ENCODE peak calls at places on chromosomes 11 and 22, in seven cellular contexts. X is foreskin fibroblast; R is EH; U is pons; G is NCI-H1694 treated with DMSO at 0.1 percent for 48 hours; O is stimulated activated CD4-positive, alpha-beta T cell treated with anti-CD3 and anti-CD28 coated beads, Interleukin-4, amount 100 ng/mL, for 48 hours; H is stimulated activated naive CD8-positive, alpha-beta T cell treated with anti-CD3 and anti-CD28 coated beads, Interleukin-15, Interleukin-2, amounts not matched to agents 100 U/mL and 50 U/mL, for 24 hours. N is an unnamed sample.
A peak's percentile ranks its signal among the peaks of the same experiment; 100 is the strongest.

GRCh38 chr11:2375341-2375853 is 1.7 kb upstream of the CD81 start:
- DNase-seq in O (no peak), R (no peak), X (no peak), H (no peak), G (no peak), U (no peak), N (no peak)

GRCh38 chr11:35061516-35062440 is 77.2 kb upstream of the CD44 start:
- DNase-seq in U (no peak), O (no peak), G (no peak), R (peak; percentile 27), H (no peak), X (no peak), N (no peak)

GRCh38 chr22:33447733-33448132 is 389.6 kb upstream of the SYN3 start:
- DNase-seq in H (no peak), R (no peak), X (no peak), U (no peak), O (no peak), G (peak; percentile 38), N (no peak)

GRCh38 chr11:9605742-9606141 is 32.3 kb downstream of the WEE1 start:
- DNase-seq in R (no peak), H (no peak), O (no peak), G (no peak), U (no peak), X (no peak), N (no peak)

GRCh38 chr11:93169950-93170561 is 27.7 kb downstream of the SLC36A4 start:
- DNase-seq in O (no peak), R (peak; percentile 53), U (peak; percentile 34), H (no peak), G (no peak), X (peak; percentile 7), N (no peak)

GRCh38 chr11:63931045-63931444 is 7.8 kb upstream of the NAA40 start:
- DNase-seq in G (no peak), R (no peak), X (no peak), O (no peak), H (no peak), U (no peak), N (no peak)

GRCh38 chr11:120578591-120579154 is 67.1 kb downstream of the GRIK4 start:
- DNase-seq in G (no peak), X (no peak), R (no peak), O (no peak), U (no peak), H (no peak), N (no peak)

GRCh38 chr11:662689-663274 is 25.7 kb downstream of the DRD4 start:
- DNase-seq in X (peak; percentile 46), R (peak; percentile 70), G (no peak), O (peak; percentile 27), U (peak; percentile 48), H (peak; percentile 54), N (peak; percentile 84)

GRCh38 chr11:9276571-9276970 is 11.4 kb upstream of the DENND5A start:
- DNase-seq in G (no peak), R (no peak), O (no peak), U (no peak), H (no peak), X (no peak), N (no peak)

GRCh38 chr22:44758354-44758969 is 6.1 kb downstream of the ARHGAP8 start:
- DNase-seq in H (no peak), O (no peak), G (peak; percentile 80), R (peak; percentile 63), X (no peak), U (no peak), N (no peak)

GRCh38 chr11:93279911-93280347 is 50.6 kb upstream of the DEUP1 start:
- DNase-seq in O (no peak), H (no peak), U (no peak), R (no peak), X (no peak), G (no peak), N (no peak)

GRCh38 chr11:128713595-128713994 is 19.7 kb downstream of the FLI1 start:
- DNase-seq in R (peak; percentile 72), X (no peak), G (no peak), O (no peak), U (no peak), H (no peak), N (no peak)

GRCh38 chr11:120581317-120581716 is 69.8 kb downstream of the GRIK4 start:
- DNase-seq in X (no peak), G (no peak), O (no peak), R (no peak), H (no peak), U (no peak), N (no peak)

GRCh38 chr11:72864692-72865655 is 50.8 kb downstream of the ATG16L2 start:
- DNase-seq in R (peak; percentile 90), H (no peak), G (no peak), X (peak; percentile 44), O (no peak), U (peak; percentile 3), N (no peak)

GRCh38 chr11:78256962-78257361 is 68.2 kb downstream of the USP35 start:
- DNase-seq in H (no peak), O (no peak), G (no peak), X (peak; percentile 65), R (peak; percentile 81), U (no peak), N (peak; percentile 75)

GRCh38 chr11:71451596-71452353 is 1.2 kb upstream of the NADSYN1 start:
- DNase-seq in O (no peak), X (no peak), G (no peak), H (no peak), U (peak; percentile 51), R (no peak), N (peak; percentile 55)

GRCh38 chr22:21916309-21916918 is 36.2 kb downstream of the PPM1F start:
- DNase-seq in H (no peak), X (no peak), G (no peak), O (no peak), R (no peak), U (no peak), N (no peak)

N was measured in left colon.